ENCODE peak calls at places on chromosomes 12 and 14, in ten cellular contexts. I is nephron progenitor cell; Y is psoas muscle; K is stimulated activated CD4-positive, alpha-beta T cell treated with anti-CD3 and anti-CD28 coated beads, Interleukin-1b, Interleukin-23, amount 100 ng/mL, for 4 hours; W is H9; U is left ventricle myocardium inferior; Q is HFFc6; B is midbrain; P is M059J; G is hippocampal formation. O is an unnamed sample.

GRCh38 chr14:95452176-95452889 is 64.1 kb downstream of the SYNE3 start:
- DNase-seq in I (no peak), Y (no peak), K (no peak), W (peak), U (no peak), Q (no peak), B (peak), P (peak), G (peak), O (no peak)

GRCh38 chr12:54138219-54138618 is 50.6 kb downstream of the SMUG1 start:
- DNase-seq in I (no peak), Y (no peak), K (no peak), W (no peak), U (no peak), Q (no peak), B (no peak), P (no peak), G (no peak), O (no peak)

GRCh38 chr14:37824936-37825698 is 229.7 kb downstream of the TTC6 start:
- DNase-seq in I (no peak), Y (no peak), K (no peak), W (no peak), U (no peak), Q (no peak), B (no peak), P (no peak), G (no peak), O (no peak)

GRCh38 chr14:106528717-106529116 is 1002.3 kb downstream of the TMEM121 start:
- DNase-seq in I (no peak), Y (no peak), K (no peak), W (no peak), U (no peak), Q (no peak), B (no peak), P (no peak), G (no peak), O (no peak)

GRCh38 chr14:85934123-85934885 is 404.4 kb downstream of the FLRT2 start:
- DNase-seq in I (no peak), Y (no peak), K (peak), W (no peak), U (no peak), Q (no peak), B (peak), P (peak), G (no peak), O (peak)

GRCh38 chr12:131942671-131943070 is 7.1 kb upstream of the EP400 start:
- DNase-seq in I (no peak), Y (no peak), K (no peak), W (no peak), U (no peak), Q (no peak), B (no peak), P (no peak), G (no peak), O (no peak)

GRCh38 chr14:97978336-97978735 is 1181.2 kb downstream of the VRK1 start:
- DNase-seq in I (peak), Y (peak), K (peak), W (peak), U (peak), Q (peak), B (peak), P (peak), G (peak), O (peak)

GRCh38 chr14:68682166-68683103 is 110.4 kb downstream of the ZFP36L1 start:
- DNase-seq in I (no peak), Y (no peak), K (no peak), W (no peak), U (no peak), Q (peak), B (no peak), P (peak), G (no peak), O (peak)

GRCh38 chr14:94622653-94623421 is 10.6 kb downstream of the SERPINA3 start:
- DNase-seq in I (no peak), Y (no peak), K (no peak), W (no peak), U (no peak), Q (no peak), B (no peak), P (no peak), G (no peak), O (no peak)

O was measured in GM04504.